ENCODE peak calls at places on chromosome 3, in four cellular contexts. One of them, this sample, is unnamed.

GRCh38 chr3:14435175-14436011 is 33.0 kb downstream of the SLC6A6 start:
- DNase-seq in GM06990: no peak
- DNase-seq in epithelial cell of esophagus: no peak
- DNase-seq in IMR-90: no peak
- DNase-seq in this sample: peak

GRCh38 chr3:37114251-37115145 is 59.9 kb downstream of the LRRFIP2 start:
- DNase-seq in IMR-90: peak
- DNase-seq in epithelial cell of esophagus: peak
- DNase-seq in GM06990: peak
- DNase-seq in this sample: peak

GRCh38 chr3:171644681-171645080 is 165.6 kb downstream of the PLD1 start:
- DNase-seq in IMR-90: no peak
- DNase-seq in epithelial cell of esophagus: no peak
- DNase-seq in GM06990: no peak
- DNase-seq in this sample: no peak

GRCh38 chr3:61954097-61954528 is 392.7 kb downstream of the PTPRG start:
- DNase-seq in GM06990: no peak
- DNase-seq in epithelial cell of esophagus: peak
- DNase-seq in IMR-90: peak
- DNase-seq in this sample: peak

GRCh38 chr3:150443331-150443741 is 35.2 kb downstream of the TSC22D2 start:
- DNase-seq in IMR-90: peak
- DNase-seq in epithelial cell of esophagus: peak
- DNase-seq in GM06990: no peak
- DNase-seq in this sample: peak

GRCh38 chr3:134330895-134331810 is 43.1 kb downstream of the AMOTL2 start:
- DNase-seq in IMR-90: peak
- DNase-seq in epithelial cell of esophagus: peak
- DNase-seq in GM06990: no peak
- DNase-seq in this sample: peak

GRCh38 chr3:127456471-127457093 is 134.0 kb downstream of the TPRA1 start:
- DNase-seq in IMR-90: peak
- DNase-seq in epithelial cell of esophagus: peak
- DNase-seq in GM06990: no peak
- DNase-seq in this sample: peak

GRCh38 chr3:178966299-178967183 is 105.1 kb downstream of the ZMAT3 start:
- DNase-seq in GM06990: peak
- DNase-seq in IMR-90: peak
- DNase-seq in epithelial cell of esophagus: peak
- DNase-seq in this sample: peak

GRCh38 chr3:52910823-52911222 is 13.5 kb upstream of the STIMATE start:
- DNase-seq in epithelial cell of esophagus: no peak
- DNase-seq in GM06990: no peak
- DNase-seq in IMR-90: no peak
- DNase-seq in this sample: no peak

GRCh38 chr3:169476289-169476688 is 187.2 kb downstream of the MECOM start:
- DNase-seq in IMR-90: no peak
- DNase-seq in GM06990: no peak
- DNase-seq in epithelial cell of esophagus: no peak
- DNase-seq in this sample: no peak

DNA sequence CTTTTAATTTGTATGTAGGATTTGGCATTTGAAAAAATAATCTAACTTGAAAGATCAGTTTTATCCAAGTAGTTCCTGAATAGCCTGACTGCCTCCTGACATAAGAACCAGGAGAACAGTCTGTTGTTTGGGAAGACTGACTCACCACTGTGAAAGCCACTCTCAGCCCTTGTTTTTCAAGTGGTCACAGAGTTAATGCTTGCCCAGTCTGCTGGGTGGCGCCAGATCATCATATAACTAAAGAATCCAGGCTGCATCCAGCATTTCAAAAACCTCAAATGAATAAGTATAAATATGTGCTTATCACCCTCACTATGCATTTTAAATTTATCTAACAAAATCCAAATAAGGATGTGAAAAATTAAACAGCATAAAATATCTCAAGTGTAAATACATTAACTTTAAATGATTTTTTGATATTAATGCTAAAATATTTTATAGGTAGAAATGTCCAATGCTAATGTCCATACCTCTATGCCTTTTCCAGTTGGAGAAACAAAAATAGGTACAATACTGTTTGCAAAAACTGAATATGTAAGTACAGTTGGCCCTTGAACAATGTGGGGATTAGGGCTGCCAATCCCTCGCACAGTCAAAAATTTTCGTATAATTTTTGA is 26.9 kb upstream of the ZBBX start:
- DNase-seq in epithelial cell of esophagus: peak
- DNase-seq in IMR-90: peak
- DNase-seq in GM06990: no peak
- DNase-seq in this sample: peak
- TF ChIP-seq CTCF in epithelial cell of esophagus: peak
- TF ChIP-seq CTCF in IMR-90: peak
- TF ChIP-seq CTCF in GM06990: peak
- TF ChIP-seq CTCF in this sample: no peak

GRCh38 chr3:102083469-102083868 is 234.2 kb downstream of the NFKBIZ start:
- DNase-seq in IMR-90: no peak
- DNase-seq in GM06990: no peak
- DNase-seq in epithelial cell of esophagus: no peak
- DNase-seq in this sample: no peak
- H3K4me3 ChIP-seq in IMR-90: no peak
- H3K4me3 ChIP-seq in GM06990: no peak
- H3K4me3 ChIP-seq in epithelial cell of esophagus: no peak
- H3K4me3 ChIP-seq in this sample: no peak

DNA sequence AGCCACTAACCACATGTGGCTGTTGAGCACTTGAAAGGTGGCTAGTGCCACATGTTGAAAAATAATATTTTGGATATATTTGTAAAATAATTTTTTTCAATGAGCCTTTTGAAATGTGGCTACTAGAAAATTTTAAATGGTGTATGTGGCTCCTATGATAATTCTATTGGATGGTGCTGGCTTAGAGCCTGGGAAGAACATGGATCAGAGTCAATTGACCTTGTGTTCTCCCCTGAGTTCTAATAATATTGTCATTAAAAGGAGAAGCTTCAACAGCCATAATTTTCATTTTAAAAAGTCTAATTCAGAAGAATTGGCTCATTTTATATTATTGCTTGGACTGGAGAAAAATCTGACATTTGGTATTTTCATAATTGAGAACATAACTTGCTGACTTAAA is 167.3 kb downstream of the LPP start:
- DNase-seq in epithelial cell of esophagus: no peak
- DNase-seq in GM06990: no peak
- DNase-seq in IMR-90: no peak
- DNase-seq in this sample: no peak
- TF ChIP-seq CTCF in epithelial cell of esophagus: no peak
- TF ChIP-seq CTCF in GM06990: no peak
- TF ChIP-seq CTCF in IMR-90: no peak
- TF ChIP-seq CTCF in this sample: no peak

DNA sequence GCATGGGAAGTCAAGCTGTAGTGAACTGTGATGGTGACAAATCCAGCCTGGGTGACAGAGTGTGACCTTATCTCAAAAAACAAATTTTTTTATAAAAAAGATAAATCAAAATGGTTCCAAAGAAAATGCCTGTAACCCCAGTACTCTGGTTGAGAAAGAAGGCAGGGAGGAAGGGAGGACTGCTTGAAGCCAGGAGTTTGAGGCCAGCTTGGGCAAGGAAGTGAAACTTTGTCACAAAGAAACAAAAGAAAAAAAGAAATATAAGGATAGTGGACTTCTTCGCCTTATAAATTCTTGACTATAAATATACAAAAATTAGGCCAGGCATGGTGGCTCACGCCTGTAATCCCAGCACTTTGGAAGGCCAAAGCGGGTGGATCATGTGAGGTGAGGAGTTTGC is 34.1 kb downstream of the SMARCC1 start:
- DNase-seq in epithelial cell of esophagus: no peak
- DNase-seq in GM06990: no peak
- DNase-seq in IMR-90: no peak
- DNase-seq in this sample: no peak
- H3K4me3 ChIP-seq in epithelial cell of esophagus: no peak
- H3K4me3 ChIP-seq in GM06990: no peak
- H3K4me3 ChIP-seq in IMR-90: no peak
- H3K4me3 ChIP-seq in this sample: no peak